ENCODE peak calls at places on chromosome 19, in five cellular contexts. X, C, A, D and B are unnamed samples.
A peak's percentile ranks its signal among the peaks of the same experiment; 100 is the strongest.

GRCh38 chr19:16385296-16385695 is 60.7 kb downstream of the KLF2 start:
- DNase-seq in X (no peak), C (no peak), A (no peak), D (no peak), B (no peak)

GRCh38 chr19:38710928-38711725 is 33.1 kb downstream of the CAPN12 start:
- DNase-seq in X (no peak), C (no peak), A (no peak), D (no peak), B (no peak)

GRCh38 chr19:29622191-29623070 is 16.3 kb downstream of the POP4 start:
- DNase-seq in X (no peak), C (peak; percentile 25), A (no peak), D (no peak), B (peak; percentile 28)

GRCh38 chr19:10184636-10185035 is 10.1 kb downstream of the DNMT1 start:
- DNase-seq in X (no peak), C (no peak), A (no peak), D (no peak), B (no peak)

GRCh38 chr19:6470173-6470572 is 6.1 kb downstream of the CRB3 start:
- DNase-seq in X (no peak), C (no peak), A (no peak), D (no peak), B (no peak)

GRCh38 chr19:2736550-2737190 is 3.1 kb downstream of the SLC39A3 start:
- DNase-seq in X (no peak), C (no peak), A (no peak), D (no peak), B (no peak)

GRCh38 chr19:38263696-38264485 is 482 bp upstream of the SPINT2 start:
- DNase-seq in X (no peak), C (no peak), A (no peak), D (peak; percentile 94), B (no peak)

GRCh38 chr19:4866595-4867424 is 657 bp downstream of the PLIN3 start:
- DNase-seq in X (no peak), C (peak; percentile 58), A (peak; percentile 60), D (no peak), B (no peak)

GRCh38 chr19:24057144-24057543 is 29.8 kb upstream of the ZNF254 start:
- DNase-seq in X (no peak), C (peak; percentile 72), A (no peak), D (no peak), B (no peak)

GRCh38 chr19:46840157-46840942 is 10.3 kb downstream of the AP2S1 start:
- DNase-seq in X (no peak), C (peak; percentile 60), A (peak; percentile 62), D (peak; percentile 45), B (peak; percentile 77)

GRCh38 chr19:40600086-40600917 is 867 bp upstream of the LTBP4 start:
- DNase-seq in X (no peak), C (no peak), A (no peak), D (no peak), B (no peak)

GRCh38 chr19:17811103-17811502 is 10.2 kb downstream of the INSL3 start:
- DNase-seq in X (no peak), C (no peak), A (no peak), D (no peak), B (no peak)

GRCh38 chr19:1106841-1107654 is 3.3 kb downstream of the GPX4 start:
- DNase-seq in X (no peak), C (no peak), A (no peak), D (no peak), B (no peak)

GRCh38 chr19:7519411-7520130 is 2.9 kb upstream of the MCOLN1 start:
- DNase-seq in X (no peak), C (no peak), A (no peak), D (no peak), B (no peak)

GRCh38 chr19:10748195-10748923 is 30.5 kb downstream of the DNM2 start:
- DNase-seq in X (no peak), C (no peak), A (no peak), D (no peak), B (no peak)

GRCh38 chr19:38331728-38332127 is 3.9 kb upstream of the CATSPERG start:
- DNase-seq in X (no peak), C (no peak), A (no peak), D (no peak), B (no peak)

GRCh38 chr19:52086481-52086880 is 9.1 kb downstream of the ZNF841 start:
- DNase-seq in X (no peak), C (peak; percentile 38), A (no peak), D (no peak), B (peak; percentile 26)

GRCh38 chr19:35223084-35223790 is 5.3 kb downstream of the FAM187B start:
- DNase-seq in X (no peak), C (no peak), A (no peak), D (no peak), B (no peak)

GRCh38 chr19:4064073-4064550 is 2.6 kb downstream of the ZBTB7A start:
- DNase-seq in X (no peak), C (no peak), A (peak; percentile 52), D (no peak), B (no peak)

GRCh38 chr19:10691178-10691881 is 9.9 kb upstream of the QTRT1 start:
- DNase-seq in X (no peak), C (no peak), A (no peak), D (no peak), B (no peak)

GRCh38 chr19:45171211-45171623 is 6.8 kb downstream of the TRAPPC6A start:
- DNase-seq in X (no peak), C (no peak), A (no peak), D (no peak), B (no peak)

GRCh38 chr19:33177417-33177976 is 16.6 kb upstream of the LRP3 start:
- DNase-seq in X (no peak), C (no peak), A (no peak), D (no peak), B (no peak)

GRCh38 chr19:55657004-55657747 is 2.3 kb downstream of the U2AF2 start:
- DNase-seq in X (no peak), C (no peak), A (peak; percentile 57), D (no peak), B (no peak)

GRCh38 chr19:7679017-7679720 is 1.5 kb upstream of the TRAPPC5 start:
- DNase-seq in X (no peak), C (no peak), A (peak; percentile 16), D (no peak), B (no peak)

GRCh38 chr19:34313188-34313587 is 51.8 kb upstream of the GPI start:
- DNase-seq in X (no peak), C (peak; percentile 92), A (no peak), D (no peak), B (peak; percentile 92)

GRCh38 chr19:4557971-4558941 is 1.2 kb downstream of the SEMA6B start:
- DNase-seq in X (no peak), C (no peak), A (peak; percentile 60), D (no peak), B (no peak)

GRCh38 chr19:55697698-55698097 is 22.7 kb downstream of the EPN1 start:
- DNase-seq in X (no peak), C (no peak), A (no peak), D (no peak), B (no peak)

GRCh38 chr19:54390942-54391577 is 24.2 kb upstream of the TTYH1 start:
- DNase-seq in X (peak; percentile 2), C (peak; percentile 40), A (peak; percentile 62), D (peak; percentile 2), B (peak; percentile 28)

GRCh38 chr19:31503211-31503610 is 154.0 kb upstream of the TSHZ3 start:
- DNase-seq in X (no peak), C (no peak), A (no peak), D (no peak), B (no peak)

GRCh38 chr19:35120492-35120891 is 4.9 kb downstream of the FXYD3 start:
- DNase-seq in X (peak; percentile 41), C (peak; percentile 91), A (no peak), D (no peak), B (peak; percentile 62)

GRCh38 chr19:3284759-3285646 is 60.5 kb downstream of the CELF5 start:
- DNase-seq in X (no peak), C (peak; percentile 17), A (peak; percentile 100), D (peak; percentile 93), B (peak; percentile 20)

GRCh38 chr19:4597278-4597974 is 37.9 kb upstream of the SEMA6B start:
- DNase-seq in X (no peak), C (peak; percentile 27), A (no peak), D (no peak), B (no peak)

GRCh38 chr19:14165986-14166385 is 29.6 kb upstream of the ASF1B start:
- DNase-seq in X (no peak), C (no peak), A (no peak), D (no peak), B (no peak)

GRCh38 chr19:616732-617526 is 16.4 kb downstream of the POLRMT start:
- DNase-seq in X (no peak), C (no peak), A (no peak), D (no peak), B (no peak)